ENCODE peak calls at places on chromosomes 13 and 19, in four cellular contexts. R is hypothalamus; G is activated effector memory CD4-positive, alpha-beta T cell treated with Interleukin-2 at 50 U/mL for 16 hours; H is iris pigment epithelial cell. K is an unnamed sample.

GRCh38 chr13:46736568-46736967 is 60.4 kb downstream of the ESD start:
- DNase-seq in G (no peak), R (no peak), H (no peak), K (no peak)

GRCh38 chr13:87712012-87712411 is 40.8 kb downstream of the SLITRK5 start:
- DNase-seq in G (no peak), R (no peak), H (no peak), K (no peak)

GRCh38 chr19:55116232-55117062 is 990 bp downstream of the PPP1R12C start:
- DNase-seq in G (peak; percentile 32), H (peak; percentile 71), R (peak; percentile 64), K (peak; percentile 74)

GRCh38 chr13:34411177-34411576 is 530.9 kb upstream of the NBEA start:
- DNase-seq in R (no peak), H (no peak), G (no peak), K (no peak)

GRCh38 chr19:17841810-17842662 is 5.7 kb downstream of the JAK3 start:
- DNase-seq in R (peak; percentile 66), H (peak; percentile 92), G (no peak), K (peak; percentile 92)

GRCh38 chr19:48539503-48540096 is 12.4 kb upstream of the SULT2B1 start:
- DNase-seq in R (no peak), H (peak; percentile 72), G (no peak), K (peak; percentile 54)

GRCh38 chr19:42563352-42564210 is 31.1 kb downstream of the CEACAM8 start:
- DNase-seq in H (peak; percentile 55), G (no peak), R (no peak), K (peak; percentile 72)

GRCh38 chr13:36839981-36840380 is 21.0 kb downstream of the RFXAP start:
- DNase-seq in G (no peak), R (no peak), H (no peak), K (no peak)

GRCh38 chr13:59425211-59425721 is 738.5 kb downstream of the DIAPH3 start:
- DNase-seq in H (peak; percentile 86), G (no peak), R (no peak), K (peak; percentile 66)

GRCh38 chr13:50893211-50893852 is 16.3 kb upstream of the RNASEH2B start:
- DNase-seq in G (no peak), R (no peak), H (peak; percentile 50), K (peak; percentile 72)

GRCh38 chr19:5249526-5249925 is 91.1 kb downstream of the PTPRS start:
- DNase-seq in H (no peak), G (no peak), R (no peak), K (no peak)

GRCh38 chr13:98576215-98576945 is 527 bp downstream of the STK24 start:
- DNase-seq in G (peak; percentile 50), R (peak; percentile 32), H (no peak), K (no peak)

GRCh38 chr19:18894254-18895037 is 1.5 kb downstream of the CERS1 start:
- DNase-seq in H (no peak), G (no peak), R (peak; percentile 94), K (peak; percentile 43)

GRCh38 chr19:45952691-45953505 is 20.8 kb downstream of the NOVA2 start:
- DNase-seq in H (peak; percentile 27), R (peak; percentile 27), G (no peak), K (peak; percentile 48)

GRCh38 chr13:102742506-102742905 is 31.1 kb downstream of the TEX30 start:
- DNase-seq in G (no peak), R (no peak), H (no peak), K (no peak)

GRCh38 chr13:111981446-111982165 is 85.3 kb upstream of the SOX1 start:
- DNase-seq in G (no peak), R (no peak), H (no peak), K (no peak)

GRCh38 chr13:22451345-22451744 is 729.4 kb upstream of the SGCG start:
- DNase-seq in G (no peak), H (no peak), R (no peak), K (no peak)

GRCh38 chr13:95112883-95113282 is 188.4 kb downstream of the ABCC4 start:
- DNase-seq in R (no peak), G (no peak), H (no peak), K (no peak)

GRCh38 chr19:33950141-33950805 is 153.6 kb downstream of the KCTD15 start:
- DNase-seq in G (no peak), R (no peak), H (no peak), K (no peak)

GRCh38 chr13:51291341-51291740 is 48.1 kb upstream of the SERPINE3 start:
- DNase-seq in H (no peak), G (no peak), R (no peak), K (no peak)

GRCh38 chr13:66612983-66613382 is 617.2 kb downstream of the PCDH9 start:
- DNase-seq in H (no peak), G (no peak), R (no peak), K (no peak)

GRCh38 chr19:14758816-14759215 is 19.5 kb downstream of the ADGRE2 start:
- DNase-seq in R (no peak), H (no peak), G (no peak), K (peak; percentile 5)